ENCODE peak calls at places on chromosomes 12 and 14, in seven cellular contexts. L is stomach, C is suprapubic skin, T is HCT116, V is K562, N is endothelial cell of umbilical vein, X is HepG2. I is an unnamed sample.

GRCh38 chr12:75311369-75311768 is 18.8 kb downstream of the CAPS2 start:
- DNase-seq in X (no peak), T (no peak), C (no peak), N (no peak), L (no peak), V (no peak), I (no peak)

GRCh38 chr12:121495746-121496145 is 85.1 kb downstream of the KDM2B start:
- DNase-seq in T (no peak), X (no peak), L (no peak), V (no peak), N (no peak), C (no peak), I (no peak)

GRCh38 chr14:50086316-50086700 is 30.1 kb downstream of the VCPKMT start:
- DNase-seq in X (no peak), C (no peak), L (no peak), T (no peak), N (no peak), V (no peak), I (no peak)

GRCh38 chr12:1932264-1932777 is 13.9 kb upstream of the CACNA2D4 start:
- DNase-seq in T (no peak), L (peak; percentile 81), V (no peak), X (no peak), N (no peak), C (peak; percentile 66), I (no peak)

GRCh38 chr12:114611145-114612018 is 72.6 kb downstream of the TBX3 start:
- DNase-seq in T (no peak), N (no peak), C (no peak), V (no peak), X (peak; percentile 100), L (no peak), I (no peak)

GRCh38 chr14:24879661-24880381 is 170.1 kb downstream of the STXBP6 start:
- DNase-seq in N (no peak), X (no peak), V (no peak), L (no peak), C (no peak), T (no peak), I (no peak)

GRCh38 chr12:749871-750270 is 2.5 kb upstream of the WNK1 start:
- DNase-seq in V (no peak), L (no peak), X (no peak), C (no peak), N (no peak), T (no peak), I (no peak)

GRCh38 chr14:37550511-37550910 is 44.5 kb downstream of the FOXA1 start:
- DNase-seq in T (no peak), C (no peak), X (no peak), V (no peak), N (no peak), L (no peak), I (no peak)

GRCh38 chr12:94783862-94784261 is 133.5 kb upstream of the TMCC3 start:
- DNase-seq in V (no peak), N (no peak), L (no peak), C (no peak), X (no peak), T (no peak), I (no peak)

GRCh38 chr12:3995276-3995675 is 122.1 kb upstream of the PARP11 start:
- DNase-seq in N (no peak), C (no peak), V (no peak), L (no peak), T (no peak), X (no peak), I (no peak)

GRCh38 chr14:23481362-23481970 is 12.0 kb downstream of the NGDN start:
- DNase-seq in V (peak; percentile 43), C (no peak), L (no peak), T (no peak), X (no peak), N (peak; percentile 6), I (no peak)

DNA sequence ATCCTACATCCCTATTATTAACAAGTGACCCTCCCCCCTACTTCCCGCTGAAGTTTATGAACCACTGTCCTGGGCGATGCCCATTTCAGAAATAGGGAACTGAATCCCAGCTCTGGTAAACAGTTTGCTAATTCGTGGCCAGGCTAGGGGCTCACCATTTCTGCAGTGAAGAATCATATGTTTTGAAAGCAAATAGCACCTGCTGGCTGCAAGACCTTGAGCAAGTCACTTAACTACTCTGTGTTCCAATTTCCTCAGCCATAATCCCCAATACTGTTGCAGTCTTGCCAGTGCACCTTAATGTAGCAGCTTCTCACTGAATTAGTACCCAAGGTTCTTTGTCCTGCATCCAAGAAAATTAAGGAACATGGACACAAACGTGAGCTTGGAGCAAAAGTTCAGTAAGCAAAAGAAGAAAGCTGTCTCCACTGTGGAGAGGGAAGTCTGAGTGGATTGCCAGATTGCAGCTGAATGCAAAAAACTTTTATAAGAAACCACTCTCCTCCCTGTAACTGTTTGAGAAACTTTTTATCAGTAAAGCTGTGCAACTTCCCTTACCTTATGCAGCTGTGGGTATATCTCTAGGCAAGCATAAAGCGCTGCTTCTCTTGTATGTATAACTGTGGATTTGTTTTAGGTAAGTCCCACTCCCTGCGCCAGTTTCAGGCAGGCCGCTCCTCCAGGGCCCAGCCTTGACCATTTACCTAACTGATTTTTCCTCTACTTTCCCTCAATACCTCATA is 824 bp downstream of the OAS1 start:
- DNase-seq in V (no peak), L (no peak), N (no peak), C (no peak), T (no peak), X (no peak), I (no peak)
- H3K4me3 ChIP-seq in V (no peak overlapping the region), L (peak overlapping the region; percentile 43), N (no peak overlapping the region), C (peak overlapping the region; percentile 47), T (no peak overlapping the region), X (peak overlapping the region; percentile 68), I (peak overlapping the region; percentile 45)

DNA sequence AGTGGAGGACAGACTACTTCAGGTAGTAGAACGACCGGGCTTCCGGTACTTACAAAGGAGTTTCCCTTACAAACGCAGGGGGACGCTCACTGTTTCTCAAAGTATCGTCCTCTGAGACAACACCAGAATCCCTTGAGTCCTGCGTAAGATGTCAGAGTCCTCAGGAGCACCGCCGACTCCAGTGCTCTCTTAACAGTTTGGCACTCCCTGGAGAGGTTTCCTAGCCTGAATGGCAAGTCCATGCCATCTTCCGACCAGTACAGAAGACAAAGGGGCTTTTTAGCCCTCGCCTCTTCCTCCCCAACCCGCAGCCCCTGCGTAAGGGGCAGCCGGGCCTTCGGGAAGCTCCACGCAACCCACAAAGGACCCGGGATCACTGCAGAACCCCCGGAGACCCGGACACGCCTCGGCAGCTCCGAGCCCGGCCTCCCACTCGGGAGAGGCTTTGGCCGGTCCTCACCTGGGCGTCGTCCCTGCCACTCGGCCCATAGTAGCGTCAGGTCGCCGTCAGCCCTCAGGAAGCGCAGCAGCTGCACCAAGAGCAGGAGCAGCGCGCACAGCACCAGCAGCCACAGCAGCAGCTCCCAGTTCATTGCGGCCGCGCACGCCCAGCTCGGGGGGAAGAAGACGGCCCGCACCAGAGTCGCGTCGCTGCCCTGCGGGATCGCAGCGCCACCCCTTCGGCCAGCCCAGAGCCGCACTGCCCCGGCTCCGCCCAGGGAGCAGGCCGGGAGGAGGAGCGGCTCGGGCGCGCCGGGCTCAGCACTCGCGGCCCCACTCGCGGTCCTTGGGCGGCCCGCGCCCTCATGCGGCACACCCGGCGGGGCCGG is at the start of gene DHRS7:
- DNase-seq in N (peak; percentile 82), V (peak; percentile 56), L (peak; percentile 85), C (peak; percentile 92), T (peak; percentile 51), X (peak; percentile 62), I (peak; percentile 94)
- TF ChIP-seq POLR2A in N (peak; percentile 59), V (peak; percentile 66), L (no peak), C (peak; percentile 56), T (peak; percentile 42), X (peak; percentile 76), I (no peak)

GRCh38 chr12:63084501-63084900 is 66.5 kb downstream of the AVPR1A start:
- DNase-seq in V (no peak), C (no peak), N (no peak), X (no peak), T (no peak), L (no peak), I (no peak)

GRCh38 chr12:63083046-63083445 is 68.0 kb downstream of the AVPR1A start:
- DNase-seq in L (no peak), V (no peak), C (no peak), N (no peak), X (peak; percentile 33), T (no peak), I (no peak)

GRCh38 chr12:63090716-63091115 is 60.3 kb downstream of the AVPR1A start:
- DNase-seq in V (no peak), N (no peak), T (no peak), L (no peak), C (no peak), X (no peak), I (no peak)

GRCh38 chr12:63085120-63085519 is 65.9 kb downstream of the AVPR1A start:
- DNase-seq in N (no peak), L (no peak), C (no peak), T (no peak), X (no peak), V (no peak), I (no peak)

DNA sequence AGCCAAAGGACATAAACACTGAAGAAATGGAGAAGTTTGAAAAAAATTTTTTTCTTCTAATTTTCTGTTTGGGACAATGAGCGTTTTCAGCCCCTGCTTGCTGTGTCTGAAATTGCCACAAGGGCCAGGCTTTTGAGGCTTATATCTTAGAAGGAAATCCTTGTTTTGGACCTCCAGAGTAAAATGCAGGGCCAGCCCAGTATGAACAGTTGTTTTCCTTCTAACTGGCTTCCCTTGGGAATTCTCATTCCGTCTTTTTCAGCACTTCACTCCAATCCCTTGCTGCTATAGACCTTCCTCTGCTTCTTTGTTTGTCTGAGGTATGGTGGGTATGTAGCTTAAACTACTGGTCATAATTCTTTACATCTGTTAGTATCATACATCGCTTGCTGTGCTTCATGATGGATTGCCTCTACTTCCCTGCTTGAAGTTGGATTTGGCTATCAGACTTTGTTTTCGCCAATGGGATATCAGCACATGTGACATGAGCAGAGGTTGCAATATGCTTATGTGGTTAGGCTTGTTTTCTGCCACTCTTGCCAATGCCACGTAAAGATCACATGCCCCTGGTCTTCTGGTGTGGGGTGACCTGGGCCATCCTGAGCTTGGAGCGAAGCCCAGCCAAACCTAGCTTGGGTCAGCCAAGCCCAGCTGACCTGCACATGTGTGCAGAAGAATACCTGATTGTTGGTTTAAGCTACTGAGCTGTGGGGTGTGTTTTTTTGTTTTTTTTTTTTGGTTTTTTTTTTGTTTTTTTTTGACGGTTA is 64.7 kb downstream of the AVPR1A start:
- DNase-seq in L (peak; percentile 71), T (no peak), X (no peak), N (no peak), V (no peak), C (no peak), I (peak; percentile 0)
- TF ChIP-seq POLR2AphosphoS5 in L (no peak), T (no peak), X (no peak), N (no peak), V (no peak), C (no peak), I (no peak)

GRCh38 chr12:49964849-49965624 is 3.4 kb downstream of the AQP5 start:
- DNase-seq in L (no peak), V (no peak), N (no peak), X (no peak), C (no peak), T (no peak), I (no peak)

GRCh38 chr12:49961111-49961922 is at the start of gene AQP5:
- DNase-seq in V (no peak), N (no peak), C (no peak), L (peak; percentile 34), X (no peak), T (no peak), I (no peak)

GRCh38 chr12:49961993-49962764 is 507 bp downstream of the AQP5 start:
- DNase-seq in L (no peak), T (no peak), V (no peak), X (no peak), N (no peak), C (no peak), I (no peak)

GRCh38 chr12:49963976-49964815 is 2.5 kb downstream of the AQP5 start:
- DNase-seq in C (no peak), V (no peak), N (no peak), L (no peak), X (no peak), T (no peak), I (no peak)

GRCh38 chr12:49962861-49963765 is 1.4 kb downstream of the AQP5 start:
- DNase-seq in L (peak; percentile 95), N (peak; percentile 57), C (no peak), X (no peak), V (no peak), T (peak; percentile 29), I (peak; percentile 91)
- H3K4me3 ChIP-seq in L (no peak overlapping the region), N (no peak overlapping the region), C (peak overlapping the region; percentile 48), X (peak overlapping the region; percentile 55), V (no peak overlapping the region), T (no peak overlapping the region), I (no peak overlapping the region)

I was measured in upper lobe of left lung.